ENCODE peak calls at places on chromosomes 7 and 10, in four cellular contexts. One of them, this sample, is unnamed. For H3K4me1, the result is how much of the 10 kb centered on the place peaks cover.

GRCh38 chr7:45026984-45027773 is 27.2 kb downstream of the CCM2 start:
- DNase-seq in Peyer's patch: no peak
- DNase-seq in tibial artery: peak
- DNase-seq in breast epithelium: no peak
- DNase-seq in this sample: peak

GRCh38 chr10:32005050-32005449 is 51.2 kb downstream of the KIF5B start:
- DNase-seq in breast epithelium: no peak
- DNase-seq in Peyer's patch: no peak
- DNase-seq in tibial artery: no peak
- DNase-seq in this sample: no peak

GRCh38 chr7:2452074-2452507 is 24.1 kb downstream of the GRIFIN start:
- DNase-seq in tibial artery: no peak
- DNase-seq in breast epithelium: no peak
- DNase-seq in Peyer's patch: peak
- DNase-seq in this sample: no peak

GRCh38 chr10:108615576-108616320 is 1307.6 kb downstream of the XPNPEP1 start:
- DNase-seq in Peyer's patch: no peak
- DNase-seq in breast epithelium: no peak
- DNase-seq in tibial artery: no peak
- DNase-seq in this sample: no peak

GRCh38 chr10:16626697-16627096 is 105.0 kb upstream of the C1QL3 start:
- DNase-seq in tibial artery: no peak
- DNase-seq in breast epithelium: no peak
- DNase-seq in Peyer's patch: no peak
- DNase-seq in this sample: no peak

GRCh38 chr10:122140941-122141623 is 130.0 kb upstream of the BTBD16 start:
- DNase-seq in tibial artery: peak
- DNase-seq in breast epithelium: peak
- DNase-seq in Peyer's patch: no peak
- DNase-seq in this sample: no peak

GRCh38 chr7:3106353-3106752 is 62.7 kb upstream of the CARD11 start:
- DNase-seq in breast epithelium: no peak
- DNase-seq in tibial artery: no peak
- DNase-seq in Peyer's patch: no peak
- DNase-seq in this sample: no peak

GRCh38 chr10:17084258-17084657 is 45.4 kb downstream of the CUBN start:
- DNase-seq in tibial artery: no peak
- DNase-seq in breast epithelium: no peak
- DNase-seq in Peyer's patch: no peak
- DNase-seq in this sample: no peak

GRCh38 chr10:421170-421569 is 268.3 kb downstream of the DIP2C start:
- DNase-seq in Peyer's patch: no peak
- DNase-seq in breast epithelium: no peak
- DNase-seq in tibial artery: no peak
- DNase-seq in this sample: no peak

GRCh38 chr7:105488219-105488571 is 33.9 kb downstream of the PUS7 start:
- DNase-seq in breast epithelium: no peak
- DNase-seq in tibial artery: no peak
- DNase-seq in Peyer's patch: no peak
- DNase-seq in this sample: no peak
- TF ChIP-seq CTCF in breast epithelium: no peak
- TF ChIP-seq CTCF in tibial artery: no peak
- TF ChIP-seq CTCF in Peyer's patch: no peak
- TF ChIP-seq CTCF in this sample: peak

GRCh38 chr10:44977287-44978212 is 1.1 kb downstream of the DEPP1 start:
- DNase-seq in breast epithelium: no peak
- DNase-seq in tibial artery: peak
- DNase-seq in Peyer's patch: peak
- DNase-seq in this sample: no peak

GRCh38 chr10:44975487-44976331 is 2.9 kb downstream of the DEPP1 start:
- DNase-seq in tibial artery: peak
- DNase-seq in Peyer's patch: peak
- DNase-seq in breast epithelium: peak
- DNase-seq in this sample: no peak

GRCh38 chr10:44978213-44978569 is 418 bp downstream of the DEPP1 start:
- DNase-seq in Peyer's patch: no peak
- DNase-seq in tibial artery: peak
- DNase-seq in breast epithelium: no peak
- DNase-seq in this sample: no peak

GRCh38 chr10:44974628-44975431 is 3.8 kb downstream of the DEPP1 start:
- DNase-seq in Peyer's patch: peak
- DNase-seq in breast epithelium: peak
- DNase-seq in tibial artery: peak
- DNase-seq in this sample: peak

DNA sequence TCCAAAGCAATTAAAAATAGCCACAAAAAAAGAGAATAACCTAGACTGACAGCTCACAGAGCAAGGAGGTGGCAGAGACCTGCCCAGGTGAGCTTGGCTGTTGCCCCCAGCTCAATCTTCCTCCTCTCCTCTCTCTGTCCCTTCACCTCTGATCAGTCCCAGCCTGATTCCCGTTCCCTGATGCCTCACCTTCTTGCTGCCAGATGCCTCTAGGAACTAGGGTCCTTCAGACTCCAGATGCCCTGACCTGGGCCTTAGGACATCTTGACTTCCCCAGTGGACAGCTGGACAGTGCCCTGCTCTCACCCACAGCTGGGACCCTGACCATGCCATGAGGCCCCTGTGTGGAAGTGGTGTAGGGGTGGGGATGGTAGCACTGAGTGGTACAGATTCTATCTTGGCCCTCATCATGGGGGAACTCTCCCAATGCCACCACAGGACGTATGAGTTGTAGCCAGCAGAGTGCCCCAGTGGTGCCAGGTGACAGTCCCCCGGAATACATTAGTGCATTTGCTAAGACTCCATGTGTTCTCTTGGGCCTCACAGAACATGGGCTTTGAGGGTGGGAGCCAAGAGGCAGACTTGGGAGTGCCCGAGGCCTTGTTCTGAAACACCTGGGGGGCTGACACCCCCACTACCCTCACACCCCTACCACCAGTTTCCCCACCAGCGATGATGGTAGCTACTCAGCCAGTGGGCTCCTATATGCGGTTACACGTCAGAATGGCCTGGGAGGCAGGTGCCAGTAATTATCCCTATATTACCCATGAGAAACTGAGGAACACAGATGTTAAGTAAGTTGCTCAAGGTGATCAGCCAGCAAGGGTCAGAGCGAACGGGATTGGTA is 2.0 kb downstream of the DEPP1 start:
- DNase-seq in tibial artery: peak
- DNase-seq in breast epithelium: no peak
- DNase-seq in Peyer's patch: no peak
- DNase-seq in this sample: no peak
- H3K27ac ChIP-seq in tibial artery: peak
- H3K27ac ChIP-seq in breast epithelium: peak
- H3K27ac ChIP-seq in Peyer's patch: peak
- H3K27ac ChIP-seq in this sample: no peak

DNA sequence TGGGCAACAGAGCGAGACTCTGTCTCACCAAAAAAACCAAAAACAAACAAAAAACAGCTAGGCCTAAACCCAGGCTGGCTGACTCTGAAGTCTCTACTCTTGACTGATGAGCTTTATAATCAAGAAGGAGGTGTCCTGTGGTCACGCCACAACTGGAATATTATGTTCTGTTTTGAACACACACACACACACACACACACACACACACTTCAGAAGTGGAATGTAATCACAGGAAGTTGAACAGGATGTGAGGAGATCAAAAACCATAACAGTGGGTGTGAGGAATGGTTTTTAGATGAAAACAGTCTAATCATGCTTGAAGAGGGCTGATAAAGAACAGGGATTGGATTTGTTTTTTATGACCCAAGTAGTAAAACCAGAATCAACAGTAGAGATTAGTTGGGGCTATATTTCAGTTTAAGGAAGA is 51.1 kb upstream of the IL6 start:
- DNase-seq in Peyer's patch: no peak
- DNase-seq in tibial artery: no peak
- DNase-seq in breast epithelium: no peak
- DNase-seq in this sample: no peak
- H3K4me1 ChIP-seq in Peyer's patch: under half
- H3K4me1 ChIP-seq in tibial artery: under half
- H3K4me1 ChIP-seq in breast epithelium: under half
- H3K4me1 ChIP-seq in this sample: under half

GRCh38 chr7:80098795-80099194 is 35.8 kb upstream of the GNAI1 start:
- DNase-seq in Peyer's patch: no peak
- DNase-seq in breast epithelium: no peak
- DNase-seq in tibial artery: no peak
- DNase-seq in this sample: no peak

GRCh38 chr7:80097756-80098155 is 36.9 kb upstream of the GNAI1 start:
- DNase-seq in breast epithelium: no peak
- DNase-seq in tibial artery: no peak
- DNase-seq in Peyer's patch: no peak
- DNase-seq in this sample: no peak

GRCh38 chr7:80100254-80100653 is 34.4 kb upstream of the GNAI1 start:
- DNase-seq in Peyer's patch: no peak
- DNase-seq in tibial artery: no peak
- DNase-seq in breast epithelium: no peak
- DNase-seq in this sample: no peak

GRCh38 chr7:80093349-80093748 is 41.3 kb upstream of the GNAI1 start:
- DNase-seq in Peyer's patch: no peak
- DNase-seq in breast epithelium: no peak
- DNase-seq in tibial artery: no peak
- DNase-seq in this sample: no peak

GRCh38 chr7:80095545-80095944 is 39.1 kb upstream of the GNAI1 start:
- DNase-seq in tibial artery: no peak
- DNase-seq in breast epithelium: no peak
- DNase-seq in Peyer's patch: no peak
- DNase-seq in this sample: no peak
- TF ChIP-seq CTCF in tibial artery: peak
- TF ChIP-seq CTCF in breast epithelium: peak
- TF ChIP-seq CTCF in Peyer's patch: peak
- TF ChIP-seq CTCF in this sample: no peak

GRCh38 chr7:114099337-114099736 is 180.5 kb upstream of the PPP1R3A start:
- DNase-seq in tibial artery: no peak
- DNase-seq in breast epithelium: no peak
- DNase-seq in Peyer's patch: no peak
- DNase-seq in this sample: no peak

GRCh38 chr7:114104035-114104434 is 185.2 kb upstream of the PPP1R3A start:
- DNase-seq in breast epithelium: no peak
- DNase-seq in tibial artery: no peak
- DNase-seq in Peyer's patch: no peak
- DNase-seq in this sample: no peak

GRCh38 chr7:114102131-114102530 is 183.3 kb upstream of the PPP1R3A start:
- DNase-seq in breast epithelium: no peak
- DNase-seq in tibial artery: no peak
- DNase-seq in Peyer's patch: no peak
- DNase-seq in this sample: no peak

GRCh38 chr7:114102996-114103395 is 184.2 kb upstream of the PPP1R3A start:
- DNase-seq in tibial artery: no peak
- DNase-seq in Peyer's patch: no peak
- DNase-seq in breast epithelium: no peak
- DNase-seq in this sample: no peak

GRCh38 chr7:114100810-114101209 is 182.0 kb upstream of the PPP1R3A start:
- DNase-seq in breast epithelium: no peak
- DNase-seq in Peyer's patch: no peak
- DNase-seq in tibial artery: no peak
- DNase-seq in this sample: no peak
- H3K27ac ChIP-seq in breast epithelium: no peak
- H3K27ac ChIP-seq in Peyer's patch: no peak
- H3K27ac ChIP-seq in tibial artery: no peak
- H3K27ac ChIP-seq in this sample: no peak

GRCh38 chr10:101063162-101063525 is 1.4 kb downstream of the KAZALD1 start:
- DNase-seq in tibial artery: peak
- DNase-seq in Peyer's patch: no peak
- DNase-seq in breast epithelium: no peak
- DNase-seq in this sample: no peak
- H3K4me1 ChIP-seq in tibial artery: under half
- H3K4me1 ChIP-seq in Peyer's patch: under half
- H3K4me1 ChIP-seq in breast epithelium: under half
- H3K4me1 ChIP-seq in this sample: under half

GRCh38 chr7:157125376-157126223 is 13.1 kb upstream of the UBE3C start:
- DNase-seq in breast epithelium: no peak
- DNase-seq in Peyer's patch: no peak
- DNase-seq in tibial artery: peak
- DNase-seq in this sample: no peak
- TF ChIP-seq CTCF in breast epithelium: no peak
- TF ChIP-seq CTCF in Peyer's patch: no peak
- TF ChIP-seq CTCF in tibial artery: no peak
- TF ChIP-seq CTCF in this sample: no peak

GRCh38 chr7:4613855-4614548 is 68.1 kb upstream of the FOXK1 start:
- DNase-seq in Peyer's patch: no peak
- DNase-seq in tibial artery: no peak
- DNase-seq in breast epithelium: no peak
- DNase-seq in this sample: no peak

GRCh38 chr7:4607321-4607729 is 74.8 kb upstream of the FOXK1 start:
- DNase-seq in breast epithelium: no peak
- DNase-seq in tibial artery: peak
- DNase-seq in Peyer's patch: no peak
- DNase-seq in this sample: no peak

GRCh38 chr7:4612237-4612636 is 69.9 kb upstream of the FOXK1 start:
- DNase-seq in breast epithelium: no peak
- DNase-seq in tibial artery: peak
- DNase-seq in Peyer's patch: no peak
- DNase-seq in this sample: no peak

GRCh38 chr7:4612939-4613841 is 68.9 kb upstream of the FOXK1 start:
- DNase-seq in tibial artery: no peak
- DNase-seq in breast epithelium: no peak
- DNase-seq in Peyer's patch: no peak
- DNase-seq in this sample: no peak

GRCh38 chr7:4610768-4611467 is 71.2 kb upstream of the FOXK1 start:
- DNase-seq in tibial artery: no peak
- DNase-seq in breast epithelium: peak
- DNase-seq in Peyer's patch: no peak
- DNase-seq in this sample: peak
- H3K27ac ChIP-seq in tibial artery: no peak
- H3K27ac ChIP-seq in breast epithelium: no peak
- H3K27ac ChIP-seq in Peyer's patch: no peak
- H3K27ac ChIP-seq in this sample: no peak

GRCh38 chr10:72694476-72695369 is 2.8 kb downstream of the MCU start:
- DNase-seq in Peyer's patch: no peak
- DNase-seq in tibial artery: no peak
- DNase-seq in breast epithelium: no peak
- DNase-seq in this sample: no peak
- H3K4me1 ChIP-seq in Peyer's patch: under half
- H3K4me1 ChIP-seq in tibial artery: under half
- H3K4me1 ChIP-seq in breast epithelium: under half
- H3K4me1 ChIP-seq in this sample: under half

DNA sequence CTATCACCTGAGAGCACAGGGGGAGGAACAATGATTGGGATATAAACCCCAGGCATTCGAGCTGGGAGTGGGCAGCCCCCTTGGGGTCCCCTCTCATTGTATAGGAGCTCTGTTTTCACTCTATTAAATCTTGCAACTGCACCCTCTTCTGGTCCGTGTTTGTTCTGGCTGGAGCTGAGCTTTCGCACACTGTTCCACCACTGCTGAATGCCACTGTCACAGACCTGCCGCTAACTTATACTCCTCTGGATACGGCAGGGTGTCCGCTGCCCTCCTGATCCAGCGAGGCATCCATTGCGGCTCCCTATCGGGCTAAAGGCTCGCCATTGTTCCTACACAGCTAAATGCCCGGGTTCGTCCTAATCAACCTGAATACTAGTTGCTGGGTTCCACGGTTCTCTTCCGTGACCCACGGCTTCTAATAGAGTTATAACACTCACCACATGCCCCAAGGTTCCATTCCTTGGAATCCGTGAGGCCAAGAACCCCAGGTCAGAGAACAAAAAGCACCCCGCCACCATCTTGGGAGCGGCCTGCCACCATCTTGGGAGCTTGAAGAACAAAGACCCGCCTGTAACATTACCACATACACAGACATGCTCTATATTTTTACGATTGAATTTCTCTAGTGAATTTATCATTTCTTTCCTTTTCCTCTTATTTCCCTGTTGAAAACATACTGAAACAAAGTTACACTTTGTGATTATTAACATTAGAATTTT is 9.0 kb downstream of the ZWINT start:
- DNase-seq in breast epithelium: no peak
- DNase-seq in Peyer's patch: no peak
- DNase-seq in tibial artery: no peak
- DNase-seq in this sample: no peak
- TF ChIP-seq CTCF in breast epithelium: no peak
- TF ChIP-seq CTCF in Peyer's patch: no peak
- TF ChIP-seq CTCF in tibial artery: no peak
- TF ChIP-seq CTCF in this sample: no peak